ENCODE peak calls at places on chromosome 13, in four cellular contexts. C, S, I and N are unnamed samples.

GRCh38 chr13:92355213-92355612 is 871.4 kb upstream of the GPC6 start:
- DNase-seq in C (no peak), S (no peak), I (no peak), N (no peak)

GRCh38 chr13:45718063-45718462 is 15.9 kb downstream of the CBY2 start:
- DNase-seq in C (no peak), S (no peak), I (no peak), N (no peak)

GRCh38 chr13:52414051-52414450 is 8.1 kb upstream of the THSD1 start:
- DNase-seq in C (no peak), S (no peak), I (no peak), N (no peak)

GRCh38 chr13:70043685-70044084 is 63.9 kb upstream of the ATXN8OS start:
- DNase-seq in C (no peak), S (no peak), I (no peak), N (no peak)

GRCh38 chr13:52850396-52851152 is 2.1 kb upstream of the PCDH8 start:
- DNase-seq in C (peak; percentile 69), S (peak; percentile 56), I (peak; percentile 81), N (peak; percentile 80)

GRCh38 chr13:103815619-103816018 is 749.4 kb upstream of the SLC10A2 start:
- DNase-seq in C (no peak), S (no peak), I (no peak), N (no peak)

GRCh38 chr13:44575741-44576395 is at the start of gene TSC22D1:
- DNase-seq in C (no peak), S (no peak), I (peak; percentile 40), N (peak; percentile 72)

GRCh38 chr13:46739447-46740125 is 57.4 kb downstream of the ESD start:
- DNase-seq in C (no peak), S (no peak), I (no peak), N (no peak)

GRCh38 chr13:43133792-43134191 is 110.4 kb downstream of the DNAJC15 start:
- DNase-seq in C (no peak), S (no peak), I (no peak), N (no peak)

GRCh38 chr13:89577301-89577700 is 1770.2 kb upstream of the MIR17HG start:
- DNase-seq in C (no peak), S (no peak), I (no peak), N (no peak)

GRCh38 chr13:99698010-99698815 is 196.9 kb downstream of the TM9SF2 start:
- DNase-seq in C (no peak), S (no peak), I (no peak), N (no peak)

GRCh38 chr13:112444001-112444311 is 67.8 kb downstream of the SPACA7 start:
- DNase-seq in C (no peak), S (peak; percentile 74), I (peak; percentile 68), N (peak; percentile 82)

GRCh38 chr13:114102521-114103288 is 29.7 kb downstream of the RASA3 start:
- DNase-seq in C (peak; percentile 42), S (peak; percentile 40), I (no peak), N (peak; percentile 19)

GRCh38 chr13:39051157-39051556 is 12.9 kb downstream of the NHLRC3 start:
- DNase-seq in C (no peak), S (no peak), I (no peak), N (no peak)

GRCh38 chr13:113053376-113053775 is 52.2 kb upstream of the F7 start:
- DNase-seq in C (no peak), S (no peak), I (no peak), N (peak; percentile 28)

GRCh38 chr13:25059166-25059565 is 36.8 kb upstream of the PABPC3 start:
- DNase-seq in C (no peak), S (no peak), I (no peak), N (no peak)

GRCh38 chr13:43584711-43585110 is 202.1 kb downstream of the ENOX1 start:
- DNase-seq in C (no peak), S (no peak), I (no peak), N (no peak)

GRCh38 chr13:44879452-44880058 is 109.7 kb downstream of the NUFIP1 start:
- DNase-seq in C (no peak), S (no peak), I (no peak), N (peak; percentile 54)

GRCh38 chr13:94073006-94073744 is 406.3 kb downstream of the DCT start:
- DNase-seq in C (no peak), S (no peak), I (no peak), N (no peak)

GRCh38 chr13:108044929-108045328 is 170.4 kb downstream of the LIG4 start:
- DNase-seq in C (no peak), S (no peak), I (no peak), N (no peak)

GRCh38 chr13:34153428-34154180 is 335.7 kb downstream of the RFC3 start:
- DNase-seq in C (no peak), S (no peak), I (no peak), N (no peak)

GRCh38 chr13:30892966-30893365 is 13.1 kb upstream of the MEDAG start:
- DNase-seq in C (no peak), S (no peak), I (peak; percentile 14), N (no peak)
- TF ChIP-seq CTCF in C (no peak), S (no peak), I (no peak), N (no peak)

DNA sequence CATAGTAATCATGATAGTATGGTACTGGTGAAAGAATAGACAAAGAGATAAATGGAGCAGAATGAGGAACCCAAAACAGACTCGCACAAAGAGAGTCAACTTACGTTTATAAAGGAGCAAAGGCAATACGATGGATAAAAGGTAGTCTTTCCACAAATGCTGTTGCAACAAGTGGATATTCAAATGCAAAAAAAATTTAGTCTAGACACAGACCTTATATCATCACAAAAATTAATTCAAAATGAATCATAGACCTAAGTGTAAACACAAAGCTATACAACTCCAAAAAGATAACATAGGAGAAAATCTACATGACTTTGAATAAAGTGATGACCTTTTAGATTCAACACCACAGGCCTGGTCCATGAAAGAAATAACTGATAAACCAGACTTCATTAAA is 131.6 kb downstream of the KL start:
- DNase-seq in C (no peak), S (no peak), I (no peak), N (no peak)
- H3K4me1 ChIP-seq in C (no peaks in the 10 kb centered on the region), S (no peaks in the 10 kb centered on the region), I (no peaks in the 10 kb centered on the region), N (no peaks in the 10 kb centered on the region)

GRCh38 chr13:27379694-27380596 is 44.5 kb upstream of the GTF3A start:
- DNase-seq in C (no peak), S (peak; percentile 86), I (peak; percentile 11), N (peak; percentile 79)

GRCh38 chr13:27384285-27384684 is 40.1 kb upstream of the GTF3A start:
- DNase-seq in C (no peak), S (no peak), I (no peak), N (no peak)

GRCh38 chr13:27381601-27382000 is 42.8 kb upstream of the GTF3A start:
- DNase-seq in C (no peak), S (no peak), I (no peak), N (no peak)

GRCh38 chr13:27379126-27379525 is 45.3 kb upstream of the GTF3A start:
- DNase-seq in C (no peak), S (no peak), I (no peak), N (no peak)

DNA sequence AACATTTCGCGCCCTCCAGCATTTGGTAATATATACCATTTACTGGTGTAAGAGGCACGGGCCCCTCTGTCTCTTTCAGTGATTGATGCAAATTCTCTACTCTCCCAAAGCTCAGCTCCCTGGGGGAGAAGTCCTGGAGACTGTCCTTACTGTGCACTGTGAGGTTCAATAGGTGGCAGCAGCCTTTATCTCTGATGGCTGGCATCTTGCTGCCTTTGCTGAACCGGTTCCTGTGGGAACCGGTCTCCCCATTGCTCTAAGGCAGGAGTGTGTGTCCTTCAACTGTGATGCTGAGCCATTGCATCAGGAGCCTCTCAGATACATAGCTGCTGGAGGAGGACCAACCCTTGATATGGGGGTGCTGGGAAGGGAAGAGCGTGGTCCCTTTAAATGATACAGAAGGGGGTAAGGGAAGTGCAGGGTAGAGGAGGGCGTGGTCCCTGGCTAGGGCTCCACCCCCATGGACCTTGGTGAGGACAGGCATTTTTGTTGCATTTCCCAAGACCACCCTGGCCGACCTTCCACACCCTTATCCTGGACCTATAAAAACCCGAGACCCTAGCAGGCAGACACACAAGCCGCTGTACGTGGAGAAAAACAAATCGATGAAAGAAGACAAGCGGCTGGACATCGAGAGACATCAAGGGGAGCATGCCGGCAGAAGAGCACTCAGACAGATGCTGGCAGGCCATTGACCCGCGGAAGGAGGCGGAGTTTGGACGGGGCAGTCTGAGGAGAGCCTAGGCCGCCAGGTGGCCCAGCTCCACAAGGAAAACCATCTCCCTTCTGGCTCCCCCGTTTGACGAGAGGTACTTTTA is 41.1 kb upstream of the GTF3A start:
- DNase-seq in C (no peak), S (no peak), I (no peak), N (no peak)
- TF ChIP-seq CTCF in C (no peak), S (no peak), I (no peak), N (no peak)

DNA sequence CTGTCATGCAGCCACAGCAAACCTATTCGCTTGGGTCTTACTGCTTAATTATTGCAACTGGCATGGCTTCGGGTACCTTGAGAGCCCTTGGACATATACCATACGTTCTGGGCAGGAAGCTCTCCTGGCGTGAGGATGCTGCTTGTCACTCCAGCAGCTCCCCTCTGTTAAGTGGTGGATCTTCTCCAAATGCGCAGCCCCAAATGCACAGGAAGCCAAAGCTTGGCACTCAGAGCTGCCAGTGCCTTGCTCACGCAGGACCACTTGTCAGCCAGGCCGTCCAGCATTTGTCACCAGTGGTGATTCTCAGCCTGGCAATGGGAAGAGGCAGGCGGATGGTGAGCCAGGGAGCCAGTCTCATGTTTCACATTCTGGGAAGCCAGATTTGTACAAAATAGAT is 158.6 kb downstream of the KATNAL1 start:
- DNase-seq in C (no peak), S (no peak), I (no peak), N (no peak)
- H3K4me1 ChIP-seq in C (no peaks in the 10 kb centered on the region), S (no peaks in the 10 kb centered on the region), I (peaks cover 2% of the 10 kb centered on the region), N (no peaks in the 10 kb centered on the region)